ENCODE peak calls at places on chromosome 9, in six cellular contexts. S is coronary artery, C is HCT116, P is colonic mucosa, I is cardiac fibroblast, J is AG09309. G is an unnamed sample.

GRCh38 chr9:116344416-116344815 is 190.8 kb downstream of the PAPPA start:
- DNase-seq in P (no peak), S (no peak), J (no peak), I (no peak), C (no peak), G (no peak)

GRCh38 chr9:133780962-133781827 is 43.0 kb upstream of the SARDH start:
- DNase-seq in C (no peak), I (no peak), S (no peak), P (no peak), J (no peak), G (no peak)

GRCh38 chr9:122379340-122379739 is 8.5 kb downstream of the PTGS1 start:
- DNase-seq in J (no peak), C (no peak), P (no peak), S (no peak), I (no peak), G (no peak)

GRCh38 chr9:93133641-93134017 is 422 bp downstream of the NINJ1 start:
- DNase-seq in C (no peak), S (peak), I (peak), P (peak), J (peak), G (peak)

GRCh38 chr9:137441289-137441934 is at the start of gene ENTPD8:
- DNase-seq in I (no peak), J (no peak), C (no peak), P (peak), S (no peak), G (no peak)

GRCh38 chr9:98157372-98157771 is 35.1 kb downstream of the CORO2A start:
- DNase-seq in C (no peak), P (no peak), J (no peak), S (no peak), I (no peak), G (no peak)

GRCh38 chr9:105445203-105445881 is 2.5 kb upstream of the FSD1L start:
- DNase-seq in P (no peak), I (peak), J (no peak), C (no peak), S (no peak), G (no peak)

GRCh38 chr9:110875275-110875674 is 163.0 kb downstream of the LPAR1 start:
- DNase-seq in S (peak), I (no peak), J (no peak), C (no peak), P (peak), G (no peak)

GRCh38 chr9:105651806-105652205 is 10.5 kb upstream of the TAL2 start:
- DNase-seq in J (no peak), P (no peak), C (no peak), I (no peak), S (no peak), G (no peak)

GRCh38 chr9:37329576-37329975 is 92.9 kb upstream of the GRHPR start:
- DNase-seq in J (no peak), P (no peak), S (no peak), I (peak), C (no peak), G (no peak)

GRCh38 chr9:113879318-113879717 is 3.2 kb downstream of the ZNF618 start:
- DNase-seq in I (peak), C (no peak), P (no peak), S (no peak), J (no peak), G (no peak)

GRCh38 chr9:76704601-76705204 is 59.5 kb upstream of the PCA3 start:
- DNase-seq in I (peak), P (no peak), J (peak), C (peak), S (no peak), G (no peak)

GRCh38 chr9:108885643-108886348 is 23.7 kb downstream of the ACTL7A start:
- DNase-seq in S (no peak), P (peak), C (peak), I (peak), J (peak), G (no peak)

GRCh38 chr9:10274156-10274555 is 338.6 kb downstream of the PTPRD start:
- DNase-seq in P (no peak), J (no peak), C (no peak), S (no peak), I (no peak), G (no peak)

GRCh38 chr9:10272830-10273229 is 340.0 kb downstream of the PTPRD start:
- DNase-seq in J (no peak), C (no peak), I (no peak), S (no peak), P (no peak), G (no peak)

GRCh38 chr9:10274983-10275382 is 337.8 kb downstream of the PTPRD start:
- DNase-seq in S (no peak), J (no peak), C (no peak), I (no peak), P (no peak), G (no peak)
- TF ChIP-seq CTCF in S (no peak), J (no peak), C (no peak), I (no peak), P (no peak), G (no peak)

DNA sequence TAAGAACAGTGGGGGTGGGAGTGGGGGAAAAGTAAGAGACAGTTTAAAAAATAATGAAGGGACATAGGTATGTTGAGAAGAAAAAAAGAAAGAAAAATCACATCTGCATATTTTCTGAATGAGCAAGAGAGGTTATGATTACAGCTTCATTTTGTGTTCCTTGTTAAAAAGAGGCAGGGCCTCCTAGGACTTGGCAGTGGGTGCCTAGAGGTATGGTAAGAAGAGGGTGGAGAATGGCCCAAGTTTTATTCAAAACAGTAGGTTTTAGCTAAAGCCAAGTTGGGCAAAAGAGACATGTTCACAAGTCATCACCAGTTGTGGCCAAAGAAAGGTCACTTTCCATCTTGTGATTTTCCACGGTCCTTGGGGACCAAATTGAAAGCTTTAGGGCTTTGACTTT is 643.4 kb downstream of the CCDC171 start:
- DNase-seq in P (no peak), C (no peak), I (no peak), S (no peak), J (no peak), G (no peak)
- H3K4me3 ChIP-seq in P (no peak), C (no peak), I (no peak), S (no peak), J (no peak), G (no peak)

GRCh38 chr9:81776390-81776789 is 87.0 kb upstream of the TLE1 start:
- DNase-seq in C (no peak), S (no peak), P (no peak), J (no peak), I (peak), G (no peak)

GRCh38 chr9:81776834-81777233 is 87.5 kb upstream of the TLE1 start:
- DNase-seq in J (no peak), P (no peak), C (no peak), S (no peak), I (no peak), G (no peak)

GRCh38 chr9:81782313-81782712 is 93.0 kb upstream of the TLE1 start:
- DNase-seq in J (no peak), I (no peak), C (no peak), P (no peak), S (no peak), G (no peak)

GRCh38 chr9:81772144-81772543 is 82.8 kb upstream of the TLE1 start:
- DNase-seq in P (no peak), J (no peak), I (peak), S (no peak), C (no peak), G (no peak)

GRCh38 chr9:81777514-81777913 is 88.2 kb upstream of the TLE1 start:
- DNase-seq in S (no peak), I (no peak), C (no peak), J (no peak), P (no peak), G (no peak)
- TF ChIP-seq CTCF in S (no peak), I (no peak), C (no peak), J (no peak), P (no peak), G (no peak)

GRCh38 chr9:131273791-131274673 is 2.3 kb downstream of the FAM78A start:
- DNase-seq in S (no peak), I (no peak), C (no peak), P (no peak), J (no peak), G (no peak)
- H3K4me3 ChIP-seq in S (peak), I (no peak), C (no peak), P (peak), J (no peak), G (peak)

GRCh38 chr9:99362317-99362716 is 140.2 kb downstream of the SEC61B start:
- DNase-seq in J (no peak), S (no peak), C (no peak), I (no peak), P (no peak), G (no peak)

GRCh38 chr9:99359336-99359735 is 137.3 kb downstream of the SEC61B start:
- DNase-seq in S (no peak), I (no peak), P (no peak), C (no peak), J (no peak), G (no peak)

GRCh38 chr9:99358668-99359067 is 136.6 kb downstream of the SEC61B start:
- DNase-seq in J (no peak), P (no peak), C (no peak), S (no peak), I (no peak), G (no peak)

GRCh38 chr9:99361827-99362226 is 139.7 kb downstream of the SEC61B start:
- DNase-seq in I (no peak), P (no peak), C (no peak), J (no peak), S (no peak), G (no peak)

GRCh38 chr9:99360026-99360425 is 137.9 kb downstream of the SEC61B start:
- DNase-seq in C (no peak), I (no peak), P (no peak), J (no peak), S (no peak), G (no peak)
- TF ChIP-seq CTCF in C (no peak), I (no peak), P (no peak), J (no peak), S (no peak), G (no peak)